ENCODE peak calls at places on chromosomes 11 and 22, in seven cellular contexts. G is effector memory CD4-positive, alpha-beta T cell; Z is Peyer's patch; D is right lobe of liver; W is fibroblast of lung; T is GM12878; X is GM06990. E is an unnamed sample. For H3K36me3, the result is how much of the 10 kb centered on the place peaks cover.

GRCh38 chr11:96356837-96357236 is 13.8 kb upstream of the MAML2 start:
- DNase-seq in W (no peak), T (no peak), X (no peak), D (no peak), G (no peak), Z (no peak), E (no peak)

GRCh38 chr11:8805256-8805655 is 105.7 kb upstream of the AKIP1 start:
- DNase-seq in Z (no peak), X (no peak), W (no peak), D (no peak), T (no peak), G (no peak), E (no peak)

GRCh38 chr11:118379497-118379896 is 20.1 kb downstream of the UBE4A start:
- DNase-seq in X (no peak), G (no peak), T (no peak), W (no peak), D (no peak), Z (no peak), E (no peak)

GRCh38 chr11:92667446-92668165 is 301.8 kb upstream of the MTNR1B start:
- DNase-seq in T (no peak), W (no peak), Z (no peak), D (no peak), X (no peak), G (no peak), E (no peak)

GRCh38 chr11:34188181-34188580 is 82.8 kb downstream of the NAT10 start:
- DNase-seq in Z (no peak), X (no peak), W (no peak), D (no peak), T (no peak), G (no peak), E (no peak)

GRCh38 chr11:71488086-71488967 is 35.3 kb downstream of the NADSYN1 start:
- DNase-seq in W (peak), D (no peak), G (no peak), Z (no peak), X (no peak), T (no peak), E (peak)

GRCh38 chr22:48263791-48264351 is 1501.4 kb downstream of the TBC1D22A start:
- DNase-seq in Z (no peak), X (no peak), W (no peak), T (no peak), D (no peak), G (no peak), E (no peak)

GRCh38 chr11:7657306-7658025 is 15.8 kb downstream of the CYB5R2 start:
- DNase-seq in X (no peak), T (no peak), D (peak), Z (peak), W (peak), G (no peak), E (no peak)

GRCh38 chr11:47551086-47551485 is 1.8 kb downstream of the CELF1 start:
- DNase-seq in D (no peak), G (no peak), X (no peak), T (no peak), Z (no peak), W (peak), E (peak)

GRCh38 chr11:47552086-47552580 is 799 bp downstream of the CELF1 start:
- DNase-seq in X (no peak), D (peak), G (peak), Z (no peak), W (peak), T (no peak), E (peak)

GRCh38 chr11:47553417-47553746 is 450 bp upstream of the CELF1 start:
- DNase-seq in D (no peak), W (no peak), G (no peak), X (no peak), Z (no peak), T (no peak), E (no peak)

GRCh38 chr11:47550288-47551052 is 2.5 kb downstream of the CELF1 start:
- DNase-seq in Z (no peak), G (no peak), X (no peak), D (no peak), W (no peak), T (no peak), E (no peak)

DNA sequence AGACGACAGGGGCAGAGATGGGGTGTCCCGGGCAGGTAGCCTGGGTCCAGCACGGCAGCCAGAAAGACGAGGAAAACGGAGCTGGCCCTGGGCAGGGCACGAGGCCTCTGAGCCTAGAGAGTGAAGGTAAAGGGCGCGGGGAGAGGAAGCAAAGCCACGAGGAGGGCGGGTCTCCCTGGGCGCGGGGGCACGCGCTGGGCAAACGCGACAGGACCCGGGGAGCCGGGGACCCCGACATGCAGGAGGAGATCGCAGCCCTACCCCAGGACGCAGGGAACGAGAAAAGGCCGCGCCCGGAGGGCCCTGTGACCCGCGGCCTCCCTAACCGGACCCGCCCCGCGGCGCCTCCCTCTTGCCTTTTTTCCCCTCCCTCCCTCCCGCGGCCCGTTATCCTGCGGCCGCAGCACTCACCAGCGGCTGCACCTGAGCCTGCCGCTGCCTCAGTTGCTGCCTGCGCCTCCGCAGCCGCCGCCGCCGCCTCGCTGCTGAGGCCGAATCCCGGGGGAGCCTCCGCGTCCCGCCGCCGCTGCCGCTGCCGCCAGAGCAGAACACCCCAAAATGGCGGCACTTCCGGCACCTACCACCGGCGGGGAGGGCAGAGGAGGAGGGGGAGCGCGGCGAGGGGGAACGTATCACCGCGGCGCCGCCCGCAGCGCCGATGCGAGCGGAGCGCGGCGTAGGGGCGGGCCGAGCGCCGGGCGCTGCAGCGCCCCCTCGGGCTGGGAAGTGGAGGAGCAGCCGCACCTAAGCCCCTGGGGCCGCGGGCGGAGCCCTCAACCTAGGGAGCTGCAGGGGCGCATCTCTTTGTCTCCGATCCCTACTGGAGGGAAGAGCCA is at the start of gene CELF1:
- DNase-seq in W (peak), G (peak), D (peak), X (peak), Z (peak), T (peak), E (peak)
- H3K36me3 ChIP-seq in W (under half), G (under half), D (under half), X (under half), Z (under half), T (under half), E (under half)

GRCh38 chr11:65651589-65652510 is 10.9 kb downstream of the RELA start:
- DNase-seq in D (no peak), Z (peak), G (no peak), X (peak), T (no peak), W (peak), E (peak)
- H3K36me3 ChIP-seq in D (under half), Z (under half), G (half or more), X (under half), T (under half), W (under half), E (under half)

GRCh38 chr11:66700742-66701141 is 23.1 kb upstream of the RBM4B start:
- DNase-seq in W (no peak), T (no peak), Z (no peak), X (no peak), G (no peak), D (no peak), E (no peak)

GRCh38 chr11:66698491-66698890 is 20.8 kb upstream of the RBM4B start:
- DNase-seq in D (no peak), W (no peak), T (no peak), X (no peak), G (no peak), Z (no peak), E (no peak)

GRCh38 chr11:66704659-66705360 is 24.2 kb downstream of the SPTBN2 start:
- DNase-seq in W (no peak), Z (no peak), G (no peak), D (no peak), X (no peak), T (no peak), E (no peak)

GRCh38 chr11:66700337-66700736 is 22.6 kb upstream of the RBM4B start:
- DNase-seq in D (no peak), Z (peak), X (no peak), W (no peak), G (no peak), T (no peak), E (peak)

GRCh38 chr11:66701432-66702240 is 23.9 kb upstream of the RBM4B start:
- DNase-seq in X (no peak), Z (no peak), W (no peak), G (no peak), D (peak), T (no peak), E (no peak)
- H3K36me3 ChIP-seq in X (under half), Z (under half), W (under half), G (under half), D (under half), T (under half), E (under half)

GRCh38 chr22:43968614-43969013 is 13.4 kb downstream of the SAMM50 start:
- DNase-seq in D (no peak), X (no peak), Z (no peak), T (no peak), W (no peak), G (no peak), E (no peak)
- H3K36me3 ChIP-seq in D (half or more), X (under half), Z (under half), T (under half), W (under half), G (half or more), E (half or more)

DNA sequence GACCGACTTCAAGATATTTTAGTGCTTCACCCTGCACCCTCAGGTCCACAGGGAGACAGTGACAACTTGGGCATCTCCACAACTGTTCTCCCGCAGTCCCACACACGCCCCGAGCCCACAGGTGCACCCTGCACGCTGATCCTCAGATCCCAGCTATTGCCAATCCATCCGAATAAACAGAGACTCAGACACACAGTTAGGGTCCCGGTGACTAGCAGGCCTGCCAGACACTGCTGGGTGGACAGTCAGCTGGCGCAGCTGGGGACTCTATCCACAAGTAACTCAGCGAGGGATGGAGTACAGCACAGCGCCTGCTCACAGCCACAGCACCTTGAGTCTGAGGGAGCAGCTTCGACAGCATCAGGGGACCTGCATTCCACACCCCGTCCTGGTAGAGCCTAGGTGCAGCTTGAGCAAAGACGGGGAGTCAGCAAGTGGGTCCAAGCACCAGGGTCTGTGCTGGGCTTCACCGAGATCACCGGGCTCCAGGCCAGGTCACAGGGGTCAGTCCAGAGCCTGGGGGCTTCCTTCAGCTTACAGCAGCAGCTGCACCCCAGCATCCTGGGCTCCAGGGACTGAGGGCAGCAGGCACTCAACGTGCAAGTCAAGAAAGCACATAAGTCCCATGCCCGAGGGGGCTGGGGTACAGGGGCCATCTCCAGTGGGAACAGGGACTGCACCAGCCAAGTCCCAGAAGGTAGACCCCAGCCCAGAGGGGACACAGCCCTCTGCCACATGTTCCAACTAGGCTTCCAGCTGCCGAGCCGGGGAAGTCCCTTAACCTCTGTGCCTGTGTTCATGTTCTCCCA is 7.6 kb downstream of the RPL3 start:
- DNase-seq in W (no peak), D (peak), X (peak), G (no peak), T (no peak), Z (peak), E (no peak)
- H3K36me3 ChIP-seq in W (half or more), D (half or more), X (under half), G (half or more), T (under half), Z (under half), E (half or more)

DNA sequence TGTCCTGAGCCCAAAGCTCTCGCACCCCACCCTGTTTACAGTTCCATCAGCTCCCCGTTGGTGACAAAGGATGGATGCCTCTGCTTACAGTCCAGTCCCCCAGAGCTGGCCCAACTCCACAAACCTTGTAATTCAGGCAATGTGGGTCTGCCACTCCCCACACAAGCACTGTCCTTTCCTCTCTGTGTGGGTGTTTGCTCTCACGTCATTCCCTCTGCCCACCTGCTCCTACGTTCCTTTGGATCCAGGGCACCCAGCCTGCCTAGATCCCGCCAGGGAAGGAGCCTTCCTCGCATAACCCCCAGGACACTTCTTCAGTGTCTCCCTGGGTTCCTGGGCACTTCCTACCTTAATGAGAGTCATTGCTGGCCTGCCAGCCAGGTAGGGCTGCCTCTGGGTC is 38.9 kb downstream of the FBLN1 start:
- DNase-seq in T (no peak), G (no peak), W (no peak), Z (no peak), D (no peak), X (no peak), E (no peak)
- H3K36me3 ChIP-seq in T (under half), G (under half), W (under half), Z (under half), D (under half), X (under half), E (half or more)